ENCODE peak calls at places on chromosome 3, in five cellular contexts. One of them, this sample, is unnamed.
A peak's percentile ranks its signal among the peaks of the same experiment; 100 is the strongest.

GRCh38 chr3:151923901-151924300 is 50.5 kb downstream of the SUCNR1 start:
- DNase-seq in HL-60: no peak
- DNase-seq in heart right ventricle: no peak
- DNase-seq in IMR-90: peak; percentile 63
- DNase-seq in mesothelial cell of epicardium: no peak
- DNase-seq in this sample: no peak

GRCh38 chr3:187368251-187368733 is at the start of gene RTP4:
- DNase-seq in HL-60: no peak
- DNase-seq in heart right ventricle: no peak
- DNase-seq in IMR-90: peak; percentile 10
- DNase-seq in mesothelial cell of epicardium: no peak
- DNase-seq in this sample: no peak

GRCh38 chr3:165786013-165786412 is 51.2 kb downstream of the BCHE start:
- DNase-seq in HL-60: no peak
- DNase-seq in heart right ventricle: no peak
- DNase-seq in IMR-90: no peak
- DNase-seq in mesothelial cell of epicardium: no peak
- DNase-seq in this sample: no peak

GRCh38 chr3:155086041-155086440 is 5.9 kb downstream of the MME start:
- DNase-seq in HL-60: no peak
- DNase-seq in heart right ventricle: no peak
- DNase-seq in IMR-90: no peak
- DNase-seq in mesothelial cell of epicardium: no peak
- DNase-seq in this sample: no peak

GRCh38 chr3:55481918-55482495 is 5.1 kb downstream of the WNT5A start:
- DNase-seq in HL-60: no peak
- DNase-seq in heart right ventricle: no peak
- DNase-seq in IMR-90: peak; percentile 73
- DNase-seq in mesothelial cell of epicardium: no peak
- DNase-seq in this sample: no peak

GRCh38 chr3:50542177-50543034 is 25.1 kb downstream of the C3orf18 start:
- DNase-seq in HL-60: peak; percentile 33
- DNase-seq in heart right ventricle: peak; percentile 57
- DNase-seq in IMR-90: peak; percentile 52
- DNase-seq in mesothelial cell of epicardium: peak; percentile 86
- DNase-seq in this sample: no peak

GRCh38 chr3:148466143-148466542 is 231.6 kb upstream of the AGTR1 start:
- DNase-seq in HL-60: no peak
- DNase-seq in heart right ventricle: no peak
- DNase-seq in IMR-90: peak; percentile 73
- DNase-seq in mesothelial cell of epicardium: no peak
- DNase-seq in this sample: no peak

GRCh38 chr3:190003730-190004129 is 117.0 kb downstream of the P3H2 start:
- DNase-seq in HL-60: no peak
- DNase-seq in heart right ventricle: no peak
- DNase-seq in IMR-90: peak; percentile 75
- DNase-seq in mesothelial cell of epicardium: no peak
- DNase-seq in this sample: no peak

GRCh38 chr3:176872771-176873209 is 324.5 kb downstream of the TBL1XR1 start:
- DNase-seq in HL-60: peak; percentile 44
- DNase-seq in heart right ventricle: no peak
- DNase-seq in IMR-90: peak; percentile 56
- DNase-seq in mesothelial cell of epicardium: no peak
- DNase-seq in this sample: no peak

GRCh38 chr3:182855076-182855475 is 61.8 kb downstream of the ATP11B start:
- DNase-seq in HL-60: no peak
- DNase-seq in heart right ventricle: no peak
- DNase-seq in IMR-90: no peak
- DNase-seq in mesothelial cell of epicardium: no peak
- DNase-seq in this sample: no peak

GRCh38 chr3:59235221-59236012 is 185.6 kb upstream of the CFAP20DC start:
- DNase-seq in HL-60: no peak
- DNase-seq in heart right ventricle: no peak
- DNase-seq in IMR-90: no peak
- DNase-seq in mesothelial cell of epicardium: no peak
- DNase-seq in this sample: no peak

GRCh38 chr3:143595456-143596077 is 252.7 kb downstream of the SLC9A9 start:
- DNase-seq in HL-60: no peak
- DNase-seq in heart right ventricle: no peak
- DNase-seq in IMR-90: no peak
- DNase-seq in mesothelial cell of epicardium: no peak
- DNase-seq in this sample: no peak

GRCh38 chr3:42900226-42900625 is 5.7 kb upstream of the ZNF662 start:
- DNase-seq in HL-60: no peak
- DNase-seq in heart right ventricle: no peak
- DNase-seq in IMR-90: no peak
- DNase-seq in mesothelial cell of epicardium: no peak
- DNase-seq in this sample: no peak

GRCh38 chr3:139302801-139303113 is 41.1 kb upstream of the MRPS22 start:
- DNase-seq in HL-60: no peak
- DNase-seq in heart right ventricle: no peak
- DNase-seq in IMR-90: no peak
- DNase-seq in mesothelial cell of epicardium: no peak
- DNase-seq in this sample: no peak
- TF ChIP-seq CTCF in HL-60: no peak
- TF ChIP-seq CTCF in heart right ventricle: no peak
- TF ChIP-seq CTCF in IMR-90: no peak
- TF ChIP-seq CTCF in mesothelial cell of epicardium: no peak
- TF ChIP-seq CTCF in this sample: no peak

DNA sequence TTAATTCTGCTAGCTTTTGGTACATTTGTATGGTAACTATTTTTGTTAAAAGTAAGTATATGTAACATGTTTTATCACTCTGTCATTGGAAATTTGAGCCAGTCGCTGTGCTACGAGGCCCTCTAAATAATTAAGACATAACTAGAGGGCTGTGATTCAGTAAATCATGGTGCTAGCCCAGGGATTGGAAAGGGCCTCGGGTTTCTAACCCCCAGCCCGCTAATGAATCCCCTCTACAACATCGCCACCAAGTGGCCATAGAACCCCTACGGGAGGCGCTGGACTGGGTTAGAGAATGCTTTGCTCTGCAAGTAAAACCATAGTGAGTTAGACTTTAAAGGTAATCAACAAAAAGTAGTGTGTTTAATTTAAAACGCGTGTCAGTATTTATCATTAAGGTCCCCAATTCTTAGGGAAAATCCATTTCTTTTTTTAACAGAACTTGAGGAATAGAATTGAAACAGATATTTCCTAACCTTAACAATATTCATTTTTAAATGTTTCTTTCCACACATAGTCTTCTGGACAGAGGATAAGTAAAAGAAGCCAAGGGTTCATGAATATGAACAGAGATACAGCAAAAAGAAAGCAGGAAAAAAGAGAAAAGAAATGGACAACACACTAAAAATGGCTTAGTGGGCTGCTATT is 744.7 kb downstream of the EPHA3 start:
- DNase-seq in HL-60: peak; percentile 10
- DNase-seq in heart right ventricle: peak; percentile 10
- DNase-seq in IMR-90: peak; percentile 14
- DNase-seq in mesothelial cell of epicardium: peak; percentile 77
- DNase-seq in this sample: no peak
- TF ChIP-seq CTCF in HL-60: no peak
- TF ChIP-seq CTCF in heart right ventricle: peak; percentile 56
- TF ChIP-seq CTCF in IMR-90: peak; percentile 40
- TF ChIP-seq CTCF in mesothelial cell of epicardium: peak; percentile 28
- TF ChIP-seq CTCF in this sample: no peak

GRCh38 chr3:113495035-113495434 is 19.9 kb downstream of the SPICE1 start:
- DNase-seq in HL-60: peak; percentile 30
- DNase-seq in heart right ventricle: no peak
- DNase-seq in IMR-90: peak; percentile 44
- DNase-seq in mesothelial cell of epicardium: no peak
- DNase-seq in this sample: no peak
- TF ChIP-seq CTCF in HL-60: no peak
- TF ChIP-seq CTCF in heart right ventricle: peak; percentile 46
- TF ChIP-seq CTCF in IMR-90: peak; percentile 44
- TF ChIP-seq CTCF in mesothelial cell of epicardium: no peak
- TF ChIP-seq CTCF in this sample: no peak

GRCh38 chr3:142226474-142226873 is 1.1 kb upstream of the GK5 start:
- DNase-seq in HL-60: no peak
- DNase-seq in heart right ventricle: no peak
- DNase-seq in IMR-90: no peak
- DNase-seq in mesothelial cell of epicardium: no peak
- DNase-seq in this sample: no peak
- TF ChIP-seq CTCF in HL-60: no peak
- TF ChIP-seq CTCF in heart right ventricle: no peak
- TF ChIP-seq CTCF in IMR-90: peak; percentile 8
- TF ChIP-seq CTCF in mesothelial cell of epicardium: no peak
- TF ChIP-seq CTCF in this sample: no peak

This sample was measured in CD14-positive monocyte.